ENCODE peak calls at places on chromosomes 16 and 17, in four cellular contexts. S is endodermal cell, R is fibroblast of lung, J is SK-N-SH. G is an unnamed sample. For H3K36me3, the result is how much of the 10 kb centered on the place peaks cover.

GRCh38 chr17:61579961-61580360 is 11.1 kb downstream of the NACA2 start:
- DNase-seq in R (no peak), J (no peak), S (peak), G (peak)

GRCh38 chr17:67475161-67475887 is 98.2 kb downstream of the PITPNC1 start:
- DNase-seq in R (peak), J (peak), S (peak), G (peak)

GRCh38 chr17:30360396-30360795 is 18.3 kb upstream of the CPD start:
- DNase-seq in R (no peak), J (no peak), S (no peak), G (no peak)

GRCh38 chr16:88681084-88681680 is 5.1 kb downstream of the SNAI3 start:
- DNase-seq in R (no peak), J (peak), S (peak), G (no peak)

GRCh38 chr16:80084614-80085013 is 456.2 kb upstream of the DYNLRB2 start:
- DNase-seq in J (no peak), R (peak), S (peak), G (no peak)

GRCh38 chr16:72927199-72928088 is 120.5 kb downstream of the ZFHX3 start:
- DNase-seq in R (peak), J (peak), S (no peak), G (peak)

GRCh38 chr16:1723450-1724147 is 17.6 kb downstream of the MAPK8IP3 start:
- DNase-seq in S (peak), R (peak), J (peak), G (peak)

GRCh38 chr16:88920618-88921602 is 54.5 kb upstream of the PABPN1L start:
- DNase-seq in S (no peak), J (peak), R (peak), G (peak)

GRCh38 chr16:1812732-1813163 is 13.9 kb downstream of the HAGH start:
- DNase-seq in R (peak), S (peak), J (peak), G (peak)

GRCh38 chr16:2235234-2235651 is 1.0 kb upstream of the DNASE1L2 start:
- DNase-seq in J (peak), R (no peak), S (no peak), G (no peak)

GRCh38 chr16:81818514-81819304 is 39.6 kb downstream of the PLCG2 start:
- DNase-seq in R (no peak), J (no peak), S (no peak), G (no peak)

GRCh38 chr16:66502020-66502913 is 47.7 kb downstream of the TK2 start:
- DNase-seq in R (no peak), S (no peak), J (no peak), G (no peak)

GRCh38 chr17:59533694-59534093 is 31.7 kb upstream of the DHX40 start:
- DNase-seq in S (no peak), J (no peak), R (no peak), G (no peak)

GRCh38 chr17:46108120-46108519 is 85.1 kb downstream of the KANSL1 start:
- DNase-seq in R (no peak), S (no peak), J (no peak), G (no peak)

GRCh38 chr17:49200423-49201083 is 9.8 kb downstream of the GNGT2 start:
- DNase-seq in R (no peak), J (no peak), S (no peak), G (no peak)

GRCh38 chr17:29112780-29113295 is 67.4 kb downstream of the MYO18A start:
- DNase-seq in J (no peak), R (peak), S (no peak), G (peak)

GRCh38 chr16:48231675-48232214 is 12.4 kb upstream of the LONP2 start:
- DNase-seq in J (peak), R (peak), S (peak), G (peak)

GRCh38 chr16:49464877-49465504 is 91.4 kb downstream of the C16orf78 start:
- DNase-seq in J (peak), S (peak), R (no peak), G (no peak)

DNA sequence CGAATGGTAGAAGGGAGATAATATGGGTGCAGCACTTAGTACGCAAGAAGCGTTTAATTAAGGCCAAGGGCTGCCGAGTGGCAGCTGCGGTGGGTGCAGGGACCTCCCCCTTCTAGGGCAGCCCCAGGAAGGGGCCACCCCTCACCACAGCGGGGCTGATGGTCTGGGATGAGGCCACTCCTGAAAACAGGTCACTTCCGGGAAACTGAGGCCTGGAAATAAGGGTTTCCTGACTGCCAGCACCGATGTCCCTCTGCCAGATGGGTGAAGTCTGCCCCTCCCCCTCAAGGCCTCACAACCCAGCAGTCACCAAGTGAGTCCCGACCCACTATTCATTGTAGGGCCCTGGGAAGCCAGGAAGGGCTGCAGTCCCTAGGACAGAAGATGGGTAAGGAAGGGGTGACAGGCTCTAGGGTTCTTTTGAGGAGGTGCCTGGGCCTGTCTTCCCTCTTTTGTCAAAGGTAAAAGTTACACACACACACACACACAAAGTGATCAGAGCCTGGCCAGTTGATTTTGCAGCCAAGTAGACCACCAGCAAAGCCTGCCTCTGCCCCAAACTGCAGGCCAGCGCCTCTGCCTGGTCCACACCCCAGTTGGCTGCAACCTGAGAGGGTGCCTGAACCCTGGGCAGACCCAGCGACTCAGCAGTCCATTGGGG is 12.5 kb downstream of the SREBF1 start:
- DNase-seq in R (no peak), S (peak), J (peak), G (peak)
- H3K4me3 ChIP-seq in R (no peak), S (peak), J (peak), G (peak)

GRCh38 chr16:10852948-10853347 is 24.1 kb upstream of the CIITA start:
- DNase-seq in R (no peak), S (no peak), J (no peak), G (no peak)
- H3K36me3 ChIP-seq in R (under half), S (under half), J (under half), G (under half)

GRCh38 chr17:12313786-12314185 is 293.1 kb downstream of the MAP2K4 start:
- DNase-seq in S (no peak), J (no peak), R (no peak), G (no peak)
- TF ChIP-seq CTCF in S (no peak), J (no peak), R (no peak), G (no peak)

GRCh38 chr17:43661699-43662431 is at the start of gene MEOX1:
- DNase-seq in R (peak), J (no peak), S (peak), G (no peak)

GRCh38 chr17:43659823-43660222 is 1.9 kb downstream of the MEOX1 start:
- DNase-seq in R (no peak), J (no peak), S (no peak), G (no peak)

GRCh38 chr17:43662432-43663141 is 865 bp upstream of the MEOX1 start:
- DNase-seq in J (no peak), R (peak), S (peak), G (no peak)

GRCh38 chr17:43660262-43660661 is 1.5 kb downstream of the MEOX1 start:
- DNase-seq in J (no peak), S (no peak), R (no peak), G (no peak)

DNA sequence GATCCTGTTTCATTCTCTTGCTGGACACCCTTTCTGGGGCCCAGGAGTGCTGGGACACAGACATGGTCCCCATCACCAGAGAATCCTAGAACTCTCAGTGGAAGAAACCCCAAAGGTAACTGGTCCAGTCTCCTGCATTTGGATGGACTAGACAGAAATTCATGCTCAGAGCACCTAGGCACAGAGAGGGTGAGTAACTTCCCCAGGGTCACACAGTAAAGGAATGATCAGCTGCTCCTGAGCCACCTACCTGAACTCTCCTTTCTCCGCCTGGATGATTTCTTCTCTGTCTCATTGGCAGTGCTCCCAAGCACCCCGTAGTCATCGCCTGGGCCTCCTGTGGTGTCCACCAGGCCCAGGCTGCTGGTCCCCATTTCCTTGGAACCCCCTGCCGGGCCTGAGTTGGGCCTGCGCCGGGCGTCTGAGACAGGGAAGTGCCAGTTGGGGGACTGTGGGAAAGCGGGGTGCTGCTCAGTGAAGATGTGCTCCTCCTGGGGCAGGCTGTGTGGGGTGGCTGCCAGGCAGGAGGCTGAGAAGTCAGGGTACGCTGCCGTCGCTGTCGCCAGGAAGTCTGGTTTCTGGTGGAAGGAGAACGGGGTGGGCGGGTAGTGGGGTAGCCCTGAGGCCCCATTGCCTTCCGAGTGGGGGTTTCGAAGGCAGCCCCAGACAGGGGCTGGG is 767 bp downstream of the MEOX1 start:
- DNase-seq in J (no peak), R (no peak), S (no peak), G (no peak)
- H3K4me3 ChIP-seq in J (no peak), R (no peak), S (no peak), G (no peak)